ENCODE peak calls at places on chromosomes 11 and 22, in eight cellular contexts. T is naive thymus-derived CD8-positive, alpha-beta T cell; B is DMS 273 treated with DMSO at 0.1 percent for 48 hours; O is NCI-H345; S is neuronal stem cell; F is EL; A is GM13977; G is skeletal muscle cell. W is an unnamed sample.

GRCh38 chr11:126403658-126404057 is 48.2 kb downstream of the ST3GAL4 start:
- DNase-seq in T (no peak), B (no peak), O (no peak), S (no peak), F (peak), A (no peak), G (no peak), W (peak)

GRCh38 chr11:65655570-65656332 is 7.0 kb downstream of the RELA start:
- DNase-seq in T (no peak), B (no peak), O (no peak), S (no peak), F (no peak), A (no peak), G (no peak), W (no peak)

GRCh38 chr11:24622262-24622661 is 125.4 kb downstream of the LUZP2 start:
- DNase-seq in T (no peak), B (no peak), O (no peak), S (no peak), F (no peak), A (no peak), G (no peak), W (no peak)

GRCh38 chr22:32661737-32662586 is 139.5 kb upstream of the TIMP3 start:
- DNase-seq in T (no peak), B (no peak), O (no peak), S (no peak), F (peak), A (no peak), G (no peak), W (no peak)

GRCh38 chr11:78810489-78811090 is 235.9 kb upstream of the NARS2 start:
- DNase-seq in T (no peak), B (no peak), O (no peak), S (no peak), F (no peak), A (no peak), G (no peak), W (no peak)

GRCh38 chr11:21866781-21867180 is 326.1 kb upstream of the ANO5 start:
- DNase-seq in T (no peak), B (no peak), O (peak), S (no peak), F (no peak), A (no peak), G (no peak), W (no peak)

GRCh38 chr22:25960375-25960774 is 208.9 kb upstream of the SEZ6L start:
- DNase-seq in T (no peak), B (no peak), O (no peak), S (no peak), F (no peak), A (no peak), G (no peak), W (no peak)

GRCh38 chr11:127843483-127844396 is 743.6 kb downstream of the ETS1 start:
- DNase-seq in T (peak), B (no peak), O (peak), S (peak), F (peak), A (peak), G (peak), W (peak)

GRCh38 chr11:4881860-4882500 is at the start of gene OR51T1:
- DNase-seq in T (no peak), B (no peak), O (peak), S (no peak), F (no peak), A (no peak), G (peak), W (peak)

GRCh38 chr11:116062526-116063171 is 558.4 kb upstream of the CADM1 start:
- DNase-seq in T (no peak), B (no peak), O (peak), S (no peak), F (no peak), A (peak), G (no peak), W (no peak)

GRCh38 chr11:116913000-116913399 is 75.6 kb upstream of the APOA1 start:
- DNase-seq in T (no peak), B (no peak), O (no peak), S (no peak), F (peak), A (no peak), G (peak), W (peak)

GRCh38 chr11:57601297-57601696 is 3.8 kb downstream of the SERPING1 start:
- DNase-seq in T (no peak), B (no peak), O (no peak), S (no peak), F (no peak), A (no peak), G (no peak), W (no peak)

GRCh38 chr11:71136095-71136845 is 116.1 kb downstream of the SHANK2 start:
- DNase-seq in T (no peak), B (no peak), O (no peak), S (no peak), F (no peak), A (no peak), G (no peak), W (no peak)

GRCh38 chr11:67376873-67377808 is 3.7 kb upstream of the CLCF1 start:
- DNase-seq in T (no peak), B (no peak), O (no peak), S (no peak), F (no peak), A (no peak), G (no peak), W (no peak)

GRCh38 chr11:109425554-109425953 is 3.6 kb downstream of the C11orf87 start:
- DNase-seq in T (no peak), B (no peak), O (peak), S (no peak), F (peak), A (no peak), G (no peak), W (no peak)